ENCODE peak calls at places on chromosomes 3 and 15, in seven cellular contexts. P, T, F, D, V, M and O are unnamed samples.

GRCh38 chr3:41102053-41102556 is 97.2 kb upstream of the CTNNB1 start:
- DNase-seq in V (no peak), P (no peak), F (no peak), T (peak), M (no peak), D (no peak), O (no peak)

GRCh38 chr3:50671331-50671730 is 3.4 kb upstream of the DOCK3 start:
- DNase-seq in P (no peak), F (no peak), D (no peak), M (peak), T (no peak), V (no peak), O (no peak)

GRCh38 chr3:185254799-185255198 is 950 bp upstream of the EHHADH start:
- DNase-seq in P (no peak), D (no peak), F (no peak), T (no peak), M (no peak), V (no peak), O (no peak)

GRCh38 chr3:147191795-147192385 is 214.5 kb downstream of the ZIC4 start:
- DNase-seq in T (peak), V (peak), F (peak), D (no peak), M (peak), P (no peak), O (no peak)

GRCh38 chr3:45677045-45677436 is 12.2 kb upstream of the SACM1L start:
- DNase-seq in P (peak), T (peak), M (peak), F (peak), D (no peak), V (no peak), O (peak)

GRCh38 chr3:58627580-58627894 is 39.0 kb downstream of the FAM3D start:
- DNase-seq in D (peak), F (no peak), M (peak), V (no peak), T (no peak), P (no peak), O (no peak)

GRCh38 chr15:66196565-66196964 is 57.0 kb downstream of the MEGF11 start:
- DNase-seq in T (no peak), P (no peak), V (no peak), D (no peak), M (no peak), F (no peak), O (no peak)

GRCh38 chr3:23751485-23751811 is 54.3 kb upstream of the UBE2E1 start:
- DNase-seq in V (no peak), P (no peak), M (no peak), D (no peak), F (peak), T (no peak), O (no peak)

GRCh38 chr3:190854062-190854461 is 8.4 kb downstream of the GMNC start:
- DNase-seq in V (no peak), D (no peak), P (no peak), M (no peak), T (no peak), F (no peak), O (no peak)

GRCh38 chr15:100275641-100276040 is 66.1 kb downstream of the ADAMTS17 start:
- DNase-seq in F (no peak), T (no peak), M (no peak), P (no peak), V (no peak), D (no peak), O (no peak)

GRCh38 chr3:126908752-126909275 is 74.1 kb upstream of the PLXNA1 start:
- DNase-seq in P (no peak), T (no peak), M (no peak), V (peak), F (no peak), D (no peak), O (no peak)

GRCh38 chr3:16181361-16181760 is 6.9 kb downstream of the GALNT15 start:
- DNase-seq in D (peak), V (no peak), P (no peak), M (no peak), T (peak), F (no peak), O (peak)

GRCh38 chr3:122948398-122948797 is 79.2 kb downstream of the SEMA5B start:
- DNase-seq in P (peak), M (no peak), V (no peak), D (no peak), F (peak), T (no peak), O (no peak)

GRCh38 chr3:43997788-43998373 is 243.8 kb upstream of the TOPAZ1 start:
- DNase-seq in F (peak), D (no peak), P (no peak), T (no peak), V (no peak), M (no peak), O (no peak)

GRCh38 chr3:104367000-104367399 is 999.7 kb upstream of the ALCAM start:
- DNase-seq in T (no peak), D (no peak), P (no peak), F (no peak), V (no peak), M (no peak), O (no peak)

GRCh38 chr3:127469760-127470159 is 120.8 kb downstream of the TPRA1 start:
- DNase-seq in M (no peak), V (peak), D (no peak), T (no peak), P (no peak), F (no peak), O (no peak)

GRCh38 chr15:70055601-70056051 is 42.1 kb downstream of the TLE3 start:
- DNase-seq in D (no peak), V (peak), T (no peak), F (no peak), M (no peak), P (peak), O (no peak)

GRCh38 chr3:109548192-109548938 is 211.0 kb upstream of the DPPA4 start:
- DNase-seq in D (no peak), T (no peak), P (no peak), M (no peak), V (no peak), F (no peak), O (no peak)

GRCh38 chr3:186497608-186498007 is 46.6 kb downstream of the CRYGS start:
- DNase-seq in P (no peak), M (no peak), F (no peak), V (no peak), T (no peak), D (no peak), O (no peak)

GRCh38 chr3:57127849-57128566 is 37.1 kb downstream of the IL17RD start:
- DNase-seq in V (no peak), P (no peak), F (no peak), M (no peak), T (no peak), D (no peak), O (no peak)

GRCh38 chr3:1446531-1446930 is 353.7 kb downstream of the CNTN6 start:
- DNase-seq in P (no peak), V (no peak), F (no peak), D (no peak), T (no peak), M (no peak), O (no peak)

GRCh38 chr3:120148187-120148954 is 54.1 kb upstream of the GSK3B start:
- DNase-seq in F (no peak), P (no peak), D (no peak), M (no peak), T (no peak), V (no peak), O (no peak)

GRCh38 chr3:121152573-121152972 is 244.6 kb downstream of the STXBP5L start:
- DNase-seq in P (no peak), T (no peak), V (no peak), M (no peak), D (no peak), F (peak), O (no peak)

GRCh38 chr3:112043621-112044201 is 9.2 kb downstream of the TMPRSS7 start:
- DNase-seq in F (peak), T (peak), D (peak), V (peak), M (peak), P (no peak), O (peak)

GRCh38 chr15:97995881-97996603 is 35.5 kb downstream of the ARRDC4 start:
- DNase-seq in V (no peak), D (peak), P (no peak), M (no peak), F (peak), T (peak), O (no peak)

GRCh38 chr3:112730210-112730609 is 89.3 kb upstream of the CCDC80 start:
- DNase-seq in M (no peak), F (no peak), P (no peak), D (no peak), T (no peak), V (no peak), O (no peak)

GRCh38 chr3:37986479-37987314 is 3.9 kb upstream of the VILL start:
- DNase-seq in D (peak), F (peak), M (peak), V (peak), P (peak), T (peak), O (peak)

GRCh38 chr3:129553771-129554170 is 10.8 kb downstream of the H1-8 start:
- DNase-seq in F (no peak), V (peak), T (no peak), P (no peak), M (no peak), D (no peak), O (no peak)

GRCh38 chr3:39329493-39329892 is at the start of gene CCR8:
- DNase-seq in D (no peak), T (no peak), F (no peak), P (no peak), M (no peak), V (no peak), O (no peak)
- TF ChIP-seq POLR2AphosphoS5 in D (no peak), T (no peak), F (no peak), P (no peak), M (no peak), V (no peak), O (no peak)

DNA sequence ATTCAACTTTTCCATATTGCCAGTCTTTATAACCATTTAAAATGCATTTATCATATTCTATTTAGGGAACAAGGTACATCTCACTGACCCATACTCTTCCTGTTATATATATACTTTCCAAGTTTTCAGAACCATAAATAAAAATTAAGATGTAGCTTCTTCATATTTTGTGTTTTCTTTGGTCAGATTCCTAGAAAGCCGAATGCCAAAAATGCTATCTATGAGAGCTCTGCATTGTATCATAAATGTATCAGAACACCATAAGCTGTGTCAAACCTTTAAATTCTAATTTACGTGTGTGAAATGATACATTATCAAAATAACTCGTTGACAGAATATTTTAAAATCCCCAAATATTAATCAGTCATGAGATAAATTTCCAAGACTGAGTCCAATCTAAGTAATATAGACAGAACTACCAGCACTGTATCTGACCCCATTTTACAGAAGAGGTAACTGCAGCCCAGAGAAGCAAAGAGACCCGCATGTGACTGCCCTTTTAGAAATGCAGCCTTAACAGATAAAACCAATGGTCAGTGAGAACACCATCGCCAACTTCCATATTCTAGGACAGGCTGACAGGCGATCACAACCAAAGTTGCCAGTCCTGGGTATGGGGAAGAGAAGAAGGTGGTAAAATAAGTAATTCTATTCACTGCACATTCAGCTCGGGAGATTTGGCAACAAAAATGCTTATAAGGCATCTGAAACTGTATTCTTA is 16.2 kb upstream of the RPS17 start:
- DNase-seq in D (no peak), P (no peak), F (no peak), V (no peak), T (no peak), M (no peak), O (no peak)
- TF ChIP-seq CTCF in D (no peak), P (no peak), F (no peak), V (no peak), T (no peak), M (no peak), O (no peak)

GRCh38 chr15:79116771-79117170 is 26.2 kb upstream of the RASGRF1 start:
- DNase-seq in P (no peak), V (no peak), M (no peak), T (no peak), F (no peak), D (no peak), O (no peak)
- H3K27ac ChIP-seq in P (no peak), V (no peak), M (no peak), T (no peak), F (no peak), D (no peak), O (no peak)

GRCh38 chr15:39919740-39920509 is at the start of gene GPR176:
- DNase-seq in D (no peak), F (peak), V (no peak), T (peak), M (peak), P (peak), O (peak)
- TF ChIP-seq POLR2AphosphoS5 in D (peak), F (no peak), V (no peak), T (peak), M (no peak), P (peak), O (no peak)